ENCODE peak calls at places on chromosomes 1 and 21, in seven cellular contexts. T is tibial nerve; R is suprapubic skin; L is neural progenitor cell; D is effector memory CD4-positive, alpha-beta T cell; G is lung; K is A549. I is an unnamed sample. For H3K4me1, the result is how much of the 10 kb centered on the place peaks cover.

GRCh38 chr21:45971487-45972352 is 9.8 kb upstream of the COL6A1 start:
- DNase-seq in K (no peak), G (no peak), L (no peak), T (no peak), R (peak), D (no peak), I (peak)

GRCh38 chr1:220458936-220459335 is 69.0 kb upstream of the MARK1 start:
- DNase-seq in L (no peak), K (no peak), G (no peak), D (no peak), R (no peak), T (no peak), I (no peak)

GRCh38 chr1:14677291-14677690 is 78.8 kb downstream of the KAZN start:
- DNase-seq in D (no peak), T (no peak), R (no peak), G (no peak), L (no peak), K (no peak), I (no peak)

GRCh38 chr1:186304982-186305949 is 69.8 kb downstream of the TPR start:
- DNase-seq in R (no peak), K (peak), T (no peak), D (no peak), G (no peak), L (peak), I (peak)

GRCh38 chr1:206683313-206683712 is 1.4 kb upstream of the MAPKAPK2 start:
- DNase-seq in D (no peak), T (no peak), L (no peak), G (no peak), R (peak), K (no peak), I (no peak)

GRCh38 chr1:175673236-175674150 is 69.9 kb downstream of the TNR start:
- DNase-seq in T (no peak), R (no peak), G (no peak), K (no peak), D (no peak), L (peak), I (no peak)

GRCh38 chr21:32198369-32198768 is 80.5 kb downstream of the MIS18A start:
- DNase-seq in K (no peak), G (no peak), R (no peak), D (no peak), T (no peak), L (no peak), I (no peak)

GRCh38 chr1:150619576-150620509 is 9.6 kb downstream of the ENSA start:
- DNase-seq in T (no peak), D (no peak), K (peak), L (no peak), G (no peak), R (no peak), I (peak)

GRCh38 chr21:22791376-22791775 is 1793.2 kb downstream of the NCAM2 start:
- DNase-seq in T (no peak), G (no peak), D (no peak), R (no peak), L (no peak), K (no peak), I (no peak)

GRCh38 chr21:46322351-46323226 is 1.1 kb downstream of the C21orf58 start:
- DNase-seq in D (no peak), K (peak), G (peak), L (peak), T (no peak), R (no peak), I (no peak)

GRCh38 chr21:43866659-43867331 is 1.8 kb downstream of the AGPAT3 start:
- DNase-seq in T (no peak), L (no peak), D (peak), G (peak), K (no peak), R (no peak), I (no peak)

GRCh38 chr1:14662116-14662515 is 63.6 kb downstream of the KAZN start:
- DNase-seq in D (no peak), G (no peak), T (no peak), K (no peak), R (no peak), L (no peak), I (no peak)

GRCh38 chr1:169031566-169032224 is 74.8 kb upstream of the ATP1B1 start:
- DNase-seq in L (no peak), K (no peak), T (no peak), R (no peak), D (no peak), G (no peak), I (no peak)

GRCh38 chr1:60132985-60133673 is 59.6 kb upstream of the C1orf87 start:
- DNase-seq in G (no peak), L (no peak), R (peak), T (no peak), D (no peak), K (no peak), I (no peak)

GRCh38 chr1:94490556-94490955 is 51.0 kb downstream of the F3 start:
- DNase-seq in D (no peak), K (no peak), R (no peak), T (no peak), G (no peak), L (no peak), I (no peak)

GRCh38 chr1:162230517-162230916 is 146.1 kb downstream of the SPATA46 start:
- DNase-seq in G (no peak), T (no peak), D (no peak), K (no peak), L (no peak), R (no peak), I (no peak)

GRCh38 chr1:38026592-38027200 is 14.2 kb downstream of the UTP11 start:
- DNase-seq in R (no peak), L (peak), D (no peak), T (no peak), K (peak), G (peak), I (peak)

GRCh38 chr1:147720557-147720956 is 39.8 kb downstream of the GJA5 start:
- DNase-seq in D (no peak), K (no peak), T (no peak), G (no peak), L (no peak), R (no peak), I (no peak)

GRCh38 chr1:204426035-204426436 is 14.4 kb upstream of the PPP1R15B start:
- DNase-seq in T (no peak), G (no peak), K (peak), R (no peak), L (no peak), D (no peak), I (no peak)

GRCh38 chr1:27029517-27029916 is 16.9 kb upstream of the TENT5B start:
- DNase-seq in T (no peak), R (no peak), L (no peak), K (no peak), D (no peak), G (no peak), I (no peak)

GRCh38 chr1:99007366-99007765 is 2.7 kb upstream of the PLPPR5 start:
- DNase-seq in R (no peak), D (no peak), T (no peak), G (no peak), K (no peak), L (no peak), I (no peak)

GRCh38 chr1:99004270-99005141 is at the start of gene PLPPR5:
- DNase-seq in G (no peak), T (no peak), K (no peak), D (no peak), L (peak), R (no peak), I (peak)

GRCh38 chr1:99003911-99004269 is 771 bp downstream of the PLPPR5 start:
- DNase-seq in L (peak), G (no peak), R (no peak), T (no peak), K (no peak), D (no peak), I (peak)

GRCh38 chr1:99005537-99005942 is 879 bp upstream of the PLPPR5 start:
- DNase-seq in L (peak), T (no peak), K (no peak), D (no peak), G (no peak), R (no peak), I (peak)

GRCh38 chr1:99005142-99005491 is 456 bp upstream of the PLPPR5 start:
- DNase-seq in G (no peak), R (no peak), L (peak), K (no peak), T (no peak), D (no peak), I (no peak)
- H3K4me3 ChIP-seq in G (no peak), R (peak), L (peak), K (peak), T (peak), D (peak), I (peak)

GRCh38 chr1:233478611-233479010 is 135.3 kb upstream of the KCNK1 start:
- DNase-seq in T (no peak), L (no peak), R (no peak), K (no peak), G (no peak), D (no peak), I (no peak)

GRCh38 chr1:233479026-233479890 is 134.6 kb upstream of the KCNK1 start:
- DNase-seq in G (no peak), K (no peak), L (no peak), D (no peak), T (no peak), R (no peak), I (no peak)

GRCh38 chr1:233482388-233482787 is 131.5 kb upstream of the KCNK1 start:
- DNase-seq in R (no peak), L (no peak), T (no peak), G (no peak), D (no peak), K (no peak), I (no peak)

GRCh38 chr1:233477359-233477758 is 136.5 kb upstream of the KCNK1 start:
- DNase-seq in G (no peak), T (no peak), D (no peak), K (no peak), L (no peak), R (no peak), I (no peak)

DNA sequence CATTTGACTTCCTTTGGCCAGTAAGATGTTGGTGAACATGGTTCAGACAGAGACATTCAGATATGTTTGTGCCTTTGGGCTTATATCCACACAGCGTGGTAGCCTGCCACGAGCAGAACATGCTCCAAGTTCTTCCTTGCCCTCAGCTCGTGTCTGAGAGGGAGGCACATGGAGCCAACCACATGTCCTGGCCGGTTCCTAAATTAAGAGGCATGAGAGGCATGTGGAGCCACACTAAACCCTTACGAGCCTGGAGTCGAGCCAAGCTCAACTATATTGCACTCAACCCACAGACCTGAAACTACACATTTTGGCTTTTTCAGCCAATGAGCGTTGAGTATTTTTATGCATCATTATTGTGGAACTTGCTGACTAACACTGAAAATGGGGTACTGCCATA is 133.7 kb upstream of the KCNK1 start:
- DNase-seq in T (no peak), G (no peak), R (no peak), L (no peak), K (no peak), D (no peak), I (no peak)
- H3K4me1 ChIP-seq in T (under half), G (under half), R (under half), L (under half), K (under half), D (under half), I (under half)

GRCh38 chr1:30464187-30464617 is 259.2 kb downstream of the MATN1 start:
- DNase-seq in K (no peak), G (no peak), R (no peak), L (no peak), T (no peak), D (no peak), I (no peak)

GRCh38 chr1:30465096-30465495 is 258.3 kb downstream of the MATN1 start:
- DNase-seq in R (no peak), T (no peak), L (no peak), G (no peak), D (no peak), K (no peak), I (no peak)

GRCh38 chr1:30462826-30463425 is 260.5 kb downstream of the MATN1 start:
- DNase-seq in T (no peak), K (no peak), D (no peak), R (peak), L (no peak), G (no peak), I (no peak)

GRCh38 chr1:30461640-30462039 is 261.7 kb downstream of the MATN1 start:
- DNase-seq in D (no peak), R (no peak), T (no peak), L (no peak), G (no peak), K (no peak), I (no peak)

GRCh38 chr1:30460661-30461060 is 262.7 kb downstream of the MATN1 start:
- DNase-seq in D (no peak), T (no peak), K (no peak), G (no peak), L (no peak), R (peak), I (no peak)
- H3K4me3 ChIP-seq in D (no peak), T (no peak), K (no peak), G (no peak), L (no peak), R (no peak), I (no peak)

GRCh38 chr1:184480711-184481110 is 93.9 kb downstream of the C1orf21 start:
- DNase-seq in G (no peak), L (peak), R (no peak), D (no peak), K (no peak), T (no peak), I (no peak)
- H3K4me1 ChIP-seq in G (under half), L (under half), R (under half), D (under half), K (under half), T (under half), I (under half)

GRCh38 chr1:227297073-227297793 is 21.1 kb downstream of the CDC42BPA start:
- DNase-seq in G (no peak), D (no peak), R (no peak), K (no peak), T (no peak), L (no peak), I (no peak)

GRCh38 chr1:227298532-227299174 is 19.6 kb downstream of the CDC42BPA start:
- DNase-seq in L (no peak), G (no peak), T (no peak), K (no peak), R (no peak), D (no peak), I (no peak)

GRCh38 chr1:227299688-227300087 is 18.6 kb downstream of the CDC42BPA start:
- DNase-seq in R (no peak), L (no peak), T (no peak), D (no peak), K (peak), G (no peak), I (no peak)

GRCh38 chr1:227300682-227301081 is 17.6 kb downstream of the CDC42BPA start:
- DNase-seq in G (no peak), R (no peak), T (no peak), D (no peak), L (no peak), K (no peak), I (no peak)

GRCh38 chr1:227299238-227299637 is 19.1 kb downstream of the CDC42BPA start:
- DNase-seq in D (no peak), K (no peak), L (no peak), G (no peak), T (no peak), R (no peak), I (no peak)
- H3K4me3 ChIP-seq in D (no peak), K (peak), L (no peak), G (no peak), T (no peak), R (no peak), I (no peak)

DNA sequence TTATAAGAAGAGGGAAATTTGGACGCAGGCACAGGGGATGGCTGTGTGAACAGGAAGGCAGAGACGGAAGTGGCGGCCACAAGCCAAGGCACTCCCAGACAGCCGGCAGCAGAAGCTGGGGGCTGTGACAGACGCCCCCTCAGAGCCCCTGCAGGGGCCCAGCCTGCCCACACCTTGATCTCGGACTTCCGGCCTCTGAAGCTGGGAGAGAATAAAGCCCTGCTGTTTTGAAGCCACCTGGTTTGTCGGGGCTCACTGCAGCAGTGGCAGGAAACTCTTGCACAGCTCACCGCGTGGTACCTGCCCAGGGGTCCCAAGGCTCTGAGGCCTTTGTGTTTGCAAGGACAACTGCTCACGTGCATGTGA is 13.7 kb downstream of the MEGF6 start:
- DNase-seq in T (no peak), R (no peak), G (no peak), D (no peak), L (no peak), K (no peak), I (no peak)
- H3K4me1 ChIP-seq in T (under half), R (under half), G (under half), D (under half), L (under half), K (under half), I (under half)

DNA sequence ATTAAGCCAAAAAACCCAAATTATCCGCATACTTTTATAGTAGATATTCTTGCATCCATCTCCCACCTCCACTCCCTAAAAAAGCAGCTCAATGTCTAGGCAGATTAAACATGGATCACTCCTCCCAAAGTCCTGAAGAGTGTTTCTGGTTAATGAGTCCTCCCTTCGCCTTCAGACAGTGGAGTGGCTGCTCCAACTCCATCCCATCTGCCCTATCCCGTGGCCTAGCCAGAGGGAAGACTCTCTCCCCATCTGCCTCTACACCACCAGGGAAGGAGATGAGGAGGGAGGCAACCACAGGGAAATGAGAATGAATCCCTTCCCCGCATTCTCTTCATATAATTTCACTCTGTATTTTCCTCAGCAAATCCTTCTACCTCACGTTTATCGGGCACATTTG is 103.8 kb downstream of the SLC45A1 start:
- DNase-seq in K (no peak), D (no peak), R (no peak), G (no peak), L (peak), T (no peak), I (no peak)
- H3K4me3 ChIP-seq in K (no peak), D (peak), R (peak), G (peak), L (peak), T (peak), I (no peak)

I was measured in BE2C.